ENCODE peak calls at places on chromosome 20, in seven cellular contexts. W is ACHN, Q is NCI-H1092 treated with DMSO at 0.1 percent for 48 hours, N is iPS DF 6.9, K is SJSA1, V is ELF-1, X is AG08396. P is an unnamed sample.

GRCh38 chr20:19855426-19855825 is 97.4 kb downstream of the RIN2 start:
- DNase-seq in W (no peak), Q (no peak), N (no peak), K (no peak), V (no peak), X (no peak), P (no peak)

GRCh38 chr20:4375881-4376280 is 345.8 kb upstream of the PRND start:
- DNase-seq in W (no peak), Q (no peak), N (no peak), K (no peak), V (no peak), X (peak; percentile 24), P (no peak)

GRCh38 chr20:32434434-32434833 is 76.3 kb downstream of the ASXL1 start:
- DNase-seq in W (no peak), Q (no peak), N (no peak), K (peak; percentile 41), V (no peak), X (no peak), P (no peak)

GRCh38 chr20:3753098-3753497 is 14.5 kb downstream of the ADISSP start:
- DNase-seq in W (peak; percentile 55), Q (peak; percentile 61), N (no peak), K (no peak), V (peak; percentile 87), X (peak; percentile 91), P (peak; percentile 56)

GRCh38 chr20:16279320-16279719 is 293.9 kb downstream of the KIF16B start:
- DNase-seq in W (no peak), Q (no peak), N (no peak), K (no peak), V (peak; percentile 23), X (no peak), P (no peak)

GRCh38 chr20:59104848-59105247 is 58.8 kb upstream of the ZNF831 start:
- DNase-seq in W (no peak), Q (no peak), N (no peak), K (no peak), V (no peak), X (no peak), P (no peak)

GRCh38 chr20:51413753-51414323 is 128.7 kb downstream of the NFATC2 start:
- DNase-seq in W (no peak), Q (no peak), N (no peak), K (no peak), V (no peak), X (no peak), P (no peak)

GRCh38 chr20:6942266-6942665 is 174.8 kb downstream of the BMP2 start:
- DNase-seq in W (no peak), Q (no peak), N (no peak), K (no peak), V (no peak), X (no peak), P (no peak)

GRCh38 chr20:8012724-8013123 is 6.8 kb downstream of the TMX4 start:
- DNase-seq in W (no peak), Q (no peak), N (no peak), K (no peak), V (no peak), X (no peak), P (no peak)

GRCh38 chr20:62780204-62780603 is 16.1 kb upstream of the MRGBP start:
- DNase-seq in W (no peak), Q (no peak), N (no peak), K (no peak), V (no peak), X (no peak), P (no peak)

GRCh38 chr20:7981374-7981773 is 38.2 kb downstream of the TMX4 start:
- DNase-seq in W (no peak), Q (no peak), N (no peak), K (no peak), V (no peak), X (no peak), P (no peak)

GRCh38 chr20:57395111-57395959 is 4.1 kb downstream of the RBM38 start:
- DNase-seq in W (no peak), Q (peak; percentile 44), N (no peak), K (peak; percentile 83), V (peak; percentile 84), X (peak; percentile 86), P (no peak)

GRCh38 chr20:9517297-9518134 is 3.1 kb downstream of the LAMP5 start:
- DNase-seq in W (no peak), Q (no peak), N (no peak), K (no peak), V (peak; percentile 16), X (no peak), P (no peak)

GRCh38 chr20:53829706-53830521 is 236.3 kb upstream of the ZNF217 start:
- DNase-seq in W (peak; percentile 58), Q (no peak), N (no peak), K (no peak), V (no peak), X (peak; percentile 17), P (no peak)

GRCh38 chr20:48679603-48680002 is 148.2 kb downstream of the PREX1 start:
- DNase-seq in W (no peak), Q (no peak), N (peak; percentile 31), K (no peak), V (peak; percentile 53), X (no peak), P (no peak)

GRCh38 chr20:8020314-8021079 is 936 bp upstream of the TMX4 start:
- DNase-seq in W (no peak), Q (peak; percentile 70), N (no peak), K (no peak), V (no peak), X (no peak), P (peak; percentile 36)

GRCh38 chr20:12358006-12358654 is 440.4 kb downstream of the BTBD3 start:
- DNase-seq in W (no peak), Q (peak; percentile 4), N (peak; percentile 41), K (no peak), V (peak; percentile 56), X (no peak), P (no peak)

GRCh38 chr20:2558581-2559301 is 22.4 kb downstream of the TMC2 start:
- DNase-seq in W (peak; percentile 6), Q (no peak), N (no peak), K (no peak), V (peak; percentile 35), X (peak; percentile 22), P (no peak)

GRCh38 chr20:10492065-10492464 is 57.0 kb downstream of the SLX4IP start:
- DNase-seq in W (no peak), Q (no peak), N (no peak), K (no peak), V (no peak), X (no peak), P (no peak)

GRCh38 chr20:37987602-37988290 is 45.5 kb downstream of the TTI1 start:
- DNase-seq in W (no peak), Q (no peak), N (no peak), K (no peak), V (peak; percentile 27), X (no peak), P (no peak)

GRCh38 chr20:17620371-17621228 is 50.7 kb downstream of the DSTN start:
- DNase-seq in W (no peak), Q (no peak), N (no peak), K (peak; percentile 39), V (no peak), X (no peak), P (no peak)

GRCh38 chr20:61067221-61067620 is 184.8 kb upstream of the CDH4 start:
- DNase-seq in W (no peak), Q (no peak), N (no peak), K (no peak), V (no peak), X (no peak), P (no peak)

GRCh38 chr20:33817411-33817810 is 6.3 kb downstream of the CHMP4B start:
- DNase-seq in W (no peak), Q (no peak), N (no peak), K (no peak), V (no peak), X (no peak), P (no peak)

GRCh38 chr20:51221791-51222408 is 199.0 kb upstream of the KCNG1 start:
- DNase-seq in W (no peak), Q (no peak), N (peak; percentile 27), K (no peak), V (peak; percentile 81), X (peak; percentile 29), P (no peak)

GRCh38 chr20:19672498-19672897 is 85.6 kb upstream of the RIN2 start:
- DNase-seq in W (no peak), Q (peak; percentile 5), N (no peak), K (no peak), V (no peak), X (no peak), P (no peak)

GRCh38 chr20:35021831-35022230 is 66.2 kb downstream of the MYH7B start:
- DNase-seq in W (no peak), Q (no peak), N (no peak), K (no peak), V (no peak), X (no peak), P (no peak)

GRCh38 chr20:20638877-20639276 is 73.6 kb downstream of the RALGAPA2 start:
- DNase-seq in W (no peak), Q (no peak), N (no peak), K (no peak), V (no peak), X (no peak), P (no peak)

GRCh38 chr20:11234181-11234969 is 560.6 kb upstream of the JAG1 start:
- DNase-seq in W (no peak), Q (peak; percentile 48), N (no peak), K (no peak), V (no peak), X (no peak), P (no peak)

GRCh38 chr20:53839423-53840176 is 230.8 kb downstream of the BCAS1 start:
- DNase-seq in W (no peak), Q (no peak), N (no peak), K (no peak), V (no peak), X (no peak), P (peak; percentile 68)

GRCh38 chr20:57396212-57396611 is 5.0 kb downstream of the RBM38 start:
- DNase-seq in W (no peak), Q (no peak), N (no peak), K (no peak), V (no peak), X (no peak), P (no peak)

P was measured in naive thymus-derived CD4-positive, alpha-beta T cell.